ENCODE peak calls at places on chromosomes 6 and 20, in seven cellular contexts. B is thyroid gland; S is stimulated activated naive CD4-positive, alpha-beta T cell; Q is cardiac muscle cell; R is CD8-positive, alpha-beta memory T cell; U is GM12865; H is GM13977. P is an unnamed sample.
A peak's percentile ranks its signal among the peaks of the same experiment; 100 is the strongest.

GRCh38 chr20:58538752-58539151 is 23.6 kb upstream of the APCDD1L start:
- DNase-seq in S (no peak), R (no peak), B (no peak), U (no peak), H (no peak), Q (no peak), P (no peak)

GRCh38 chr6:4942673-4943009 is 61.2 kb downstream of the RPP40 start:
- DNase-seq in R (no peak), B (no peak), U (no peak), H (no peak), S (no peak), Q (no peak), P (no peak)

GRCh38 chr6:108669673-108670072 is 109.0 kb downstream of the FOXO3 start:
- DNase-seq in U (no peak), S (no peak), H (no peak), R (no peak), B (no peak), Q (no peak), P (no peak)

GRCh38 chr6:108463789-108464188 is 96.9 kb upstream of the FOXO3 start:
- DNase-seq in S (no peak), H (no peak), U (no peak), B (peak; percentile 32), Q (no peak), R (no peak), P (no peak)

GRCh38 chr20:5065489-5066383 is 54.0 kb downstream of the PCNA start:
- DNase-seq in S (no peak), H (no peak), Q (no peak), B (peak; percentile 10), R (no peak), U (no peak), P (no peak)

GRCh38 chr20:59149678-59150504 is 13.7 kb upstream of the ZNF831 start:
- DNase-seq in B (no peak), Q (no peak), R (peak; percentile 64), H (no peak), S (peak; percentile 61), U (peak; percentile 28), P (no peak)

GRCh38 chr6:18632670-18633410 is 245.7 kb downstream of the RNF144B start:
- DNase-seq in B (no peak), S (no peak), U (no peak), Q (no peak), R (no peak), H (no peak), P (no peak)

GRCh38 chr6:56293756-56294155 is 46.4 kb upstream of the COL21A1 start:
- DNase-seq in B (no peak), S (no peak), H (no peak), U (no peak), R (no peak), Q (no peak), P (no peak)

GRCh38 chr20:62715201-62715600 is 6.6 kb downstream of the NTSR1 start:
- DNase-seq in R (no peak), Q (no peak), S (no peak), H (no peak), U (no peak), B (no peak), P (no peak)

GRCh38 chr6:31541059-31541657 is 645 bp downstream of the DDX39B start:
- DNase-seq in R (peak; percentile 60), S (peak; percentile 62), H (no peak), B (peak; percentile 51), Q (peak; percentile 42), U (peak; percentile 82), P (peak; percentile 50)

GRCh38 chr6:28794175-28795002 is 129.4 kb downstream of the TRIM27 start:
- DNase-seq in U (peak; percentile 54), H (no peak), Q (peak; percentile 72), S (no peak), B (no peak), R (no peak), P (no peak)

GRCh38 chr6:126064994-126065401 is 78.7 kb downstream of the TRMT11 start:
- DNase-seq in Q (no peak), H (no peak), B (no peak), S (no peak), R (no peak), U (no peak), P (no peak)

GRCh38 chr6:113111550-113111949 is 745.6 kb upstream of the MARCKS start:
- DNase-seq in Q (no peak), U (no peak), R (no peak), B (no peak), S (no peak), H (no peak), P (no peak)

GRCh38 chr6:24740861-24741260 is 21.9 kb upstream of the C6orf62 start:
- DNase-seq in Q (no peak), U (no peak), R (no peak), H (no peak), S (no peak), B (no peak), P (no peak)

GRCh38 chr6:124743420-124743819 is 218.8 kb upstream of the RNF217 start:
- DNase-seq in R (no peak), S (no peak), B (no peak), Q (no peak), H (no peak), U (no peak), P (no peak)

GRCh38 chr20:40319741-40320499 is 369.1 kb downstream of the MAFB start:
- DNase-seq in H (no peak), Q (peak; percentile 14), S (no peak), R (no peak), B (no peak), U (no peak), P (no peak)

GRCh38 chr6:19153270-19153980 is 683.7 kb upstream of the ID4 start:
- DNase-seq in B (no peak), Q (no peak), H (no peak), S (no peak), R (no peak), U (no peak), P (no peak)

GRCh38 chr6:16739329-16739801 is 21.9 kb downstream of the ATXN1 start:
- DNase-seq in Q (no peak), B (no peak), U (no peak), S (no peak), H (no peak), R (no peak), P (no peak)

GRCh38 chr6:37209461-37210205 is 39.7 kb downstream of the PIM1 start:
- DNase-seq in B (no peak), R (peak; percentile 10), H (no peak), U (no peak), S (peak; percentile 26), Q (no peak), P (no peak)

GRCh38 chr6:154653853-154654252 is 79.4 kb upstream of the SCAF8 start:
- DNase-seq in U (no peak), H (no peak), Q (no peak), S (no peak), R (no peak), B (peak; percentile 39), P (no peak)

GRCh38 chr6:161748535-161749386 is 474.9 kb upstream of the AGPAT4 start:
- DNase-seq in H (peak; percentile 19), Q (peak; percentile 82), B (peak; percentile 34), R (no peak), U (peak; percentile 39), S (no peak), P (peak; percentile 19)

GRCh38 chr6:141587482-141588266 is 545.1 kb upstream of the GJE1 start:
- DNase-seq in B (no peak), S (no peak), Q (no peak), H (no peak), R (no peak), U (no peak), P (no peak)